ENCODE peak calls at places on chromosomes 2 and 18, in five cellular contexts. W is cardiac muscle cell, A is ovary, O is K562, F is GM23248. R is an unnamed sample. For H3K36me3 and H3K27me3, the result is how much of the 10 kb centered on the place peaks cover.

GRCh38 chr18:12442946-12443345 is 35.2 kb downstream of the PRELID3A start:
- DNase-seq in W (no peak), A (no peak), O (no peak), F (peak), R (no peak)

GRCh38 chr2:208827109-208827508 is 420.5 kb downstream of the PTH2R start:
- DNase-seq in W (peak), A (no peak), O (peak), F (no peak), R (no peak)

GRCh38 chr2:150100311-150100710 is 387.2 kb downstream of the RND3 start:
- DNase-seq in W (no peak), A (no peak), O (no peak), F (no peak), R (no peak)

GRCh38 chr18:64518191-64518590 is 369.3 kb upstream of the LINC00305 start:
- DNase-seq in W (no peak), A (no peak), O (no peak), F (no peak), R (no peak)

GRCh38 chr2:230684222-230685164 is 28.1 kb upstream of the CAB39 start:
- DNase-seq in W (no peak), A (no peak), O (no peak), F (peak), R (no peak)

GRCh38 chr2:37324786-37325624 is at the start of gene PRKD3:
- DNase-seq in W (no peak), A (no peak), O (peak), F (peak), R (peak)

GRCh38 chr2:195513119-195513518 is 143.9 kb upstream of the SLC39A10 start:
- DNase-seq in W (peak), A (no peak), O (peak), F (no peak), R (no peak)

GRCh38 chr2:16671760-16672159 is 6.1 kb upstream of the CYRIA start:
- DNase-seq in W (no peak), A (no peak), O (no peak), F (no peak), R (no peak)

GRCh38 chr2:29050591-29050990 is 23.7 kb downstream of the PCARE start:
- DNase-seq in W (no peak), A (no peak), O (no peak), F (no peak), R (no peak)

GRCh38 chr18:75127143-75128021 is 81.6 kb downstream of the PTGR3 start:
- DNase-seq in W (peak), A (no peak), O (no peak), F (no peak), R (peak)

GRCh38 chr2:23330214-23330613 is 54.8 kb upstream of the KLHL29 start:
- DNase-seq in W (peak), A (no peak), O (peak), F (peak), R (peak)

GRCh38 chr2:230774348-230774951 is 61.8 kb downstream of the CAB39 start:
- DNase-seq in W (no peak), A (no peak), O (peak), F (peak), R (no peak)

GRCh38 chr18:55510809-55511208 is 77.2 kb downstream of the TCF4 start:
- DNase-seq in W (no peak), A (no peak), O (no peak), F (peak), R (no peak)

GRCh38 chr2:233261819-233262555 is 10.5 kb downstream of the ATG16L1 start:
- DNase-seq in W (no peak), A (no peak), O (no peak), F (no peak), R (no peak)

GRCh38 chr2:20755132-20755800 is 67.6 kb downstream of the LDAH start:
- DNase-seq in W (no peak), A (no peak), O (no peak), F (no peak), R (no peak)

GRCh38 chr18:22318745-22319407 is 98.8 kb downstream of the CTAGE1 start:
- DNase-seq in W (no peak), A (no peak), O (no peak), F (peak), R (no peak)

GRCh38 chr2:7627587-7627986 is 710.4 kb downstream of the RNF144A start:
- DNase-seq in W (no peak), A (no peak), O (no peak), F (peak), R (no peak)

GRCh38 chr2:239211391-239212094 is 189.3 kb downstream of the HDAC4 start:
- DNase-seq in W (no peak), A (no peak), O (no peak), F (peak), R (no peak)

GRCh38 chr2:23401427-23402204 is 16.6 kb downstream of the KLHL29 start:
- DNase-seq in W (no peak), A (no peak), O (no peak), F (no peak), R (no peak)

GRCh38 chr2:162261032-162261945 is 18.0 kb upstream of the FAP start:
- DNase-seq in W (no peak), A (no peak), O (no peak), F (peak), R (no peak)

GRCh38 chr2:96578731-96579130 is 42.2 kb downstream of the ARID5A start:
- DNase-seq in W (no peak), A (no peak), O (no peak), F (no peak), R (no peak)

GRCh38 chr18:51668101-51668500 is 470.6 kb upstream of the MEX3C start:
- DNase-seq in W (peak), A (no peak), O (peak), F (peak), R (peak)

GRCh38 chr18:59021500-59021899 is 118.2 kb upstream of the SEC11C start:
- DNase-seq in W (no peak), A (no peak), O (no peak), F (no peak), R (no peak)

GRCh38 chr2:133434962-133435668 is 133.1 kb downstream of the NCKAP5 start:
- DNase-seq in W (no peak), A (no peak), O (no peak), F (peak), R (no peak)

GRCh38 chr2:68671961-68672360 is 28.6 kb downstream of the PROKR1 start:
- DNase-seq in W (no peak), A (no peak), O (no peak), F (no peak), R (no peak)

GRCh38 chr2:85774126-85774978 is 20.6 kb downstream of the ATOH8 start:
- DNase-seq in W (no peak), A (no peak), O (no peak), F (no peak), R (no peak)

GRCh38 chr18:51668632-51669031 is 471.2 kb upstream of the MEX3C start:
- DNase-seq in W (no peak), A (no peak), O (no peak), F (no peak), R (no peak)

GRCh38 chr2:160574472-160575140 is 81.0 kb upstream of the RBMS1 start:
- DNase-seq in W (no peak), A (no peak), O (no peak), F (peak), R (no peak)

GRCh38 chr2:37631698-37632097 is 39.7 kb downstream of the CDC42EP3 start:
- DNase-seq in W (no peak), A (no peak), O (no peak), F (no peak), R (no peak)

GRCh38 chr2:48607307-48608014 is 10.2 kb upstream of the GTF2A1L start:
- DNase-seq in W (no peak), A (no peak), O (peak), F (peak), R (no peak)

GRCh38 chr2:96119981-96120720 is 3.8 kb upstream of the ADRA2B start:
- DNase-seq in W (no peak), A (no peak), O (no peak), F (no peak), R (no peak)

GRCh38 chr2:37205689-37206341 is 9.5 kb downstream of the CEBPZOS start:
- DNase-seq in W (no peak), A (no peak), O (no peak), F (no peak), R (peak)

GRCh38 chr2:222448806-222449205 is 24.5 kb downstream of the SGPP2 start:
- DNase-seq in W (no peak), A (peak), O (no peak), F (peak), R (no peak)
- H3K4me3 ChIP-seq in W (no peak), A (no peak), O (no peak), F (no peak), R (no peak)

DNA sequence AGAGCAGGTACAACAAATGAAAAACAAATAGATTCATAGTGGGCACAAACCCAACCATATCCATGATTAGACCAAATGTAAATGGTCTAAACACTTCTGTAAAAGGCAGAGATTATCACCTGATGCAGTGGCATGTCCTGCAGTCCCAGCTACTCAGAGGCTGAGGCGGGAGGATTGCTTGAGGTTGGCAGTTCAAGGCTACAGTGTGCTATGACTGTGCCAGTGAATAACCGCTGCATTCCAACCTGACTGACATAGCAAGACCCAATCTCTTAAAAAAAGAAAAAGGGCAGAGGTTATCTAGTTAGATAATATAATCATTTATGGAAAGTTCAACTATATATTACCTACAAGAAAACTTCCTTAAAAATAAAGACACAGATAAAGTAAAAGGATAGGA is 21.3 kb upstream of the SLC3A1 start:
- DNase-seq in W (no peak), A (no peak), O (no peak), F (no peak), R (no peak)
- H3K36me3 ChIP-seq in W (under half), A (under half), O (under half), F (under half), R (under half)

GRCh38 chr2:147227313-147227712 is 617.5 kb upstream of the ACVR2A start:
- DNase-seq in W (no peak), A (no peak), O (no peak), F (no peak), R (no peak)

GRCh38 chr2:147223553-147223952 is 621.3 kb upstream of the ACVR2A start:
- DNase-seq in W (no peak), A (no peak), O (no peak), F (peak), R (no peak)

GRCh38 chr2:147222506-147222905 is 622.3 kb upstream of the ACVR2A start:
- DNase-seq in W (no peak), A (no peak), O (no peak), F (no peak), R (no peak)

GRCh38 chr2:147224070-147224469 is 620.8 kb upstream of the ACVR2A start:
- DNase-seq in W (no peak), A (no peak), O (no peak), F (peak), R (no peak)

DNA sequence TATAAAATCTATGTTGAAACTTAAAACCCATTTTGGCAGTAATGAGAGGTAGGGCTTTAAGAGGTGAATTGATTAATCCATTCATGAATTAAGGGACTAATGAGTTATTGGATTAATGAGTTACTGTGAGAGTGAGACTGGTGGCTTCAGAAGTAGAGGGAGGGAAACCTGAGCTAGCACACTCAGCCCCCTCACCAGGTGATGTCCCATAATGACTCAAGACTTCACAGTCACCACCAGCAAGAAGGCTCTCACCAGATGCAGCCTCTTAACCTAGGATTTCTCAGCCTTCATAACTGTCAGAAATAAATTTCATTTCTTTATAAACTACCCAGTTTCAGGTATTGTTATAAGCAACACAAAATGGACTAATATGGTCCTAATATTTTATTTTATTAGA is 621.7 kb upstream of the ACVR2A start:
- DNase-seq in W (no peak), A (no peak), O (no peak), F (no peak), R (no peak)
- H3K27me3 ChIP-seq in W (under half), A (under half), O (under half), F (under half), R (under half)

GRCh38 chr2:218396688-218397501 is 2.8 kb upstream of the CTDSP1 start:
- DNase-seq in W (peak), A (peak), O (peak), F (peak), R (peak)
- H3K4me3 ChIP-seq in W (peak), A (peak), O (peak), F (peak), R (peak)

GRCh38 chr18:2572892-2573291 is 1.5 kb downstream of the NDC80 start:
- DNase-seq in W (peak), A (no peak), O (peak), F (peak), R (no peak)

GRCh38 chr18:2572144-2572682 is 856 bp downstream of the NDC80 start:
- DNase-seq in W (no peak), A (no peak), O (peak), F (peak), R (no peak)

GRCh38 chr18:2569338-2570207 is 1.7 kb downstream of the METTL4 start:
- DNase-seq in W (no peak), A (no peak), O (peak), F (no peak), R (peak)

GRCh38 chr18:2570772-2571199 is 519 bp downstream of the METTL4 start:
- DNase-seq in W (peak), A (peak), O (peak), F (peak), R (peak)

GRCh38 chr18:2571200-2572143 is at the start of the genes METTL4 and NDC80:
- DNase-seq in W (peak), A (peak), O (peak), F (peak), R (peak)
- H3K36me3 ChIP-seq in W (under half), A (under half), O (under half), F (under half), R (under half)

GRCh38 chr2:191983186-191983585 is 136.3 kb upstream of the CAVIN2 start:
- DNase-seq in W (no peak), A (no peak), O (no peak), F (no peak), R (no peak)
- H3K27me3 ChIP-seq in W (under half), A (under half), O (under half), F (under half), R (under half)

DNA sequence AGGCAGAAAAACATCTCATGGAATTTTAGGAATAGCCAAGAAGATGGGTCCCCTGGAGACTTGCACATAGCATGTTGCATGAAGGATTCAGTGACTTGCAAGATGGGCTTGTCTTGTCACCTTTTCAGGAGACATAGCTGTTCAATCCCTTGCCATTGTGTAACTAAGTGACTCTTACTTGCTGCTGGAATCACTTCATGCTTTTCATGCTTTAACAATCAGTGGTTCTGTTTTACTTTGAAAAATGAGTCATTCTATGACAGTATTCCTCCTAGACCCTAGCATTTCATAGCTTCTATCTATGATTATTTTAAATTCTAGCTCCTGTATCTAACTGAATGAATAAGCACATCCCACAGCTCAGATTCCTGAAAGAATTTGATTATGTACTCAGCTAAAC is 2.8 kb downstream of the KYNU start:
- DNase-seq in W (no peak), A (no peak), O (no peak), F (peak), R (no peak)
- H3K4me3 ChIP-seq in W (no peak), A (no peak), O (no peak), F (no peak), R (no peak)

GRCh38 chr2:152655880-152656279 is 61.4 kb downstream of the PRPF40A start:
- DNase-seq in W (no peak), A (no peak), O (no peak), F (no peak), R (no peak)
- H3K36me3 ChIP-seq in W (half or more), A (under half), O (half or more), F (half or more), R (under half)

GRCh38 chr2:26558271-26559043 is 80.5 kb upstream of the OTOF start:
- DNase-seq in W (no peak), A (no peak), O (no peak), F (peak), R (peak)

GRCh38 chr2:26552641-26553040 is 74.7 kb upstream of the OTOF start:
- DNase-seq in W (no peak), A (no peak), O (no peak), F (no peak), R (no peak)

GRCh38 chr2:26556309-26557243 is 78.7 kb upstream of the OTOF start:
- DNase-seq in W (no peak), A (no peak), O (no peak), F (no peak), R (no peak)

GRCh38 chr2:26557244-26557925 is 79.5 kb upstream of the OTOF start:
- DNase-seq in W (no peak), A (no peak), O (no peak), F (no peak), R (no peak)

GRCh38 chr2:26555246-26556133 is 77.6 kb upstream of the OTOF start:
- DNase-seq in W (no peak), A (no peak), O (peak), F (peak), R (peak)
- H3K27me3 ChIP-seq in W (under half), A (under half), O (under half), F (half or more), R (under half)

R was measured in H7.